ENCODE peak calls at places on chromosomes 13 and 19, in four cellular contexts. M, T, V and F are unnamed samples.

GRCh38 chr19:45099465-45100201 is 6.7 kb downstream of the PPP1R37 start:
- DNase-seq in M (no peak), T (peak), V (no peak), F (no peak)

GRCh38 chr19:5352229-5352763 is 11.7 kb upstream of the PTPRS start:
- DNase-seq in V (no peak), M (no peak), T (no peak), F (no peak)

GRCh38 chr13:44921931-44922758 is 67.1 kb downstream of the NUFIP1 start:
- DNase-seq in T (peak), M (no peak), V (no peak), F (no peak)

GRCh38 chr13:50123862-50124535 is 108.8 kb downstream of the KCNRG start:
- DNase-seq in T (peak), V (peak), M (no peak), F (peak)

GRCh38 chr13:95834134-95834765 is 157.3 kb downstream of the DNAJC3 start:
- DNase-seq in T (peak), V (peak), M (peak), F (peak)

GRCh38 chr19:44718441-44719261 is 19.7 kb downstream of the CEACAM16 start:
- DNase-seq in T (peak), V (no peak), M (no peak), F (no peak)

GRCh38 chr19:19232231-19232630 is 20.5 kb downstream of the NCAN start:
- DNase-seq in M (no peak), V (no peak), T (no peak), F (no peak)

GRCh38 chr19:6357995-6358394 is 3.3 kb upstream of the CLPP start:
- DNase-seq in T (no peak), V (peak), M (no peak), F (no peak)

GRCh38 chr13:73189365-73189764 is 130.6 kb downstream of the KLF5 start:
- DNase-seq in M (no peak), V (no peak), T (no peak), F (no peak)

GRCh38 chr19:43524922-43525835 is 1.8 kb downstream of the ETHE1 start:
- DNase-seq in V (peak), T (peak), M (peak), F (peak)

GRCh38 chr13:62643799-62644484 is 1228.3 kb upstream of the PCDH20 start:
- DNase-seq in V (no peak), M (peak), T (no peak), F (no peak)

GRCh38 chr19:19537321-19538048 is 580 bp upstream of the CILP2 start:
- DNase-seq in T (no peak), V (no peak), M (no peak), F (no peak)

GRCh38 chr19:41426952-41427646 is at the start of gene B3GNT8:
- DNase-seq in T (peak), V (peak), M (no peak), F (peak)

GRCh38 chr19:6297202-6297601 is 17.4 kb upstream of the MLLT1 start:
- DNase-seq in M (no peak), T (no peak), V (no peak), F (no peak)

GRCh38 chr19:38831142-38831605 is 420 bp downstream of the ECH1 start:
- DNase-seq in M (no peak), V (no peak), T (peak), F (no peak)

GRCh38 chr13:99425485-99426341 is 75.6 kb upstream of the TM9SF2 start:
- DNase-seq in T (no peak), M (peak), V (no peak), F (no peak)

GRCh38 chr13:38210928-38211596 is 138.6 kb upstream of the UFM1 start:
- DNase-seq in V (no peak), M (no peak), T (no peak), F (peak)

GRCh38 chr19:1840541-1841115 is 7.7 kb downstream of the REXO1 start:
- DNase-seq in M (no peak), V (peak), T (peak), F (no peak)

GRCh38 chr19:8731428-8732169 is 10.2 kb downstream of the OR2Z1 start:
- DNase-seq in M (no peak), T (no peak), V (peak), F (no peak)

GRCh38 chr13:76792680-76793334 is 93.4 kb downstream of the KCTD12 start:
- DNase-seq in M (no peak), T (no peak), V (no peak), F (no peak)

GRCh38 chr19:48672994-48673393 is at the start of gene NTN5:
- DNase-seq in M (no peak), T (no peak), V (no peak), F (no peak)

GRCh38 chr19:8641908-8642547 is 11.6 kb downstream of the NFILZ start:
- DNase-seq in M (no peak), V (peak), T (peak), F (no peak)

GRCh38 chr13:76948139-76948538 is at the start of gene ACOD1:
- DNase-seq in M (no peak), T (no peak), V (no peak), F (no peak)

GRCh38 chr19:55625004-55625326 is 599 bp upstream of the ZNF784 start:
- DNase-seq in M (no peak), V (peak), T (no peak), F (no peak)

GRCh38 chr19:13366529-13367143 is 139.6 kb downstream of the CACNA1A start:
- DNase-seq in V (peak), M (no peak), T (no peak), F (peak)

GRCh38 chr19:36436531-36436930 is 18.1 kb upstream of the ZFP82 start:
- DNase-seq in V (no peak), M (no peak), T (no peak), F (no peak)

GRCh38 chr13:38350114-38350617 is 515 bp downstream of the UFM1 start:
- DNase-seq in M (no peak), V (peak), T (peak), F (no peak)

GRCh38 chr13:32225494-32225931 is 89.7 kb downstream of the ZAR1L start:
- DNase-seq in T (no peak), V (no peak), M (no peak), F (no peak)

GRCh38 chr19:47493378-47494210 is 9.6 kb upstream of the KPTN start:
- DNase-seq in V (no peak), T (no peak), M (no peak), F (no peak)

GRCh38 chr19:40719414-40719894 is 2.5 kb downstream of the ITPKC start:
- DNase-seq in T (no peak), M (peak), V (no peak), F (no peak)

GRCh38 chr13:112200200-112200599 is 133.3 kb downstream of the SOX1 start:
- DNase-seq in T (no peak), M (no peak), V (no peak), F (no peak)

GRCh38 chr13:42702726-42703125 is 78.7 kb upstream of the FAM216B start:
- DNase-seq in V (no peak), T (no peak), M (no peak), F (no peak)

GRCh38 chr13:105937451-105937850 is 598.0 kb downstream of the EFNB2 start:
- DNase-seq in V (no peak), T (no peak), M (no peak), F (no peak)
- TF ChIP-seq HDAC2 in V (no peak), T (no peak), M (no peak), F (no peak)

DNA sequence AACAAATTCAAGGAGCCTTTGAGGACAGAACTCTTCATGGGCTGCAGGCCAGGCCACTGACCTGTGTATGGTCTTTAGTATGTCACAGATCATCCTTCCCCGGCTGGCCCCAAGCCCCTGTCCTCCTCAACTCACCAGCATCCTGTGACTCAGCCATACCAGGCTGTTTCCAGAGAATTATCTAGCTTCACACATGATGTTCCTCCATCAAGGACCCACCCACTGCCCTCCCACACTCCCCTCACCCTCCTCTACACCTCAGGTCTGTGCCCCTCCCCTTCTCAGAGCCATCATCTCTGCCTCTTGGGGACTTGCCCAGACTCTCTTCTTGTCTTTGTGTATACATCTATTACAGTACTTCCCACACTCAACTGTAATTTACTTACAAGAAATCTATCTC is 14.7 kb downstream of the DCT start:
- DNase-seq in M (no peak), T (no peak), V (no peak), F (no peak)
- TF ChIP-seq SRF in M (no peak), T (no peak), V (no peak), F (no peak)

DNA sequence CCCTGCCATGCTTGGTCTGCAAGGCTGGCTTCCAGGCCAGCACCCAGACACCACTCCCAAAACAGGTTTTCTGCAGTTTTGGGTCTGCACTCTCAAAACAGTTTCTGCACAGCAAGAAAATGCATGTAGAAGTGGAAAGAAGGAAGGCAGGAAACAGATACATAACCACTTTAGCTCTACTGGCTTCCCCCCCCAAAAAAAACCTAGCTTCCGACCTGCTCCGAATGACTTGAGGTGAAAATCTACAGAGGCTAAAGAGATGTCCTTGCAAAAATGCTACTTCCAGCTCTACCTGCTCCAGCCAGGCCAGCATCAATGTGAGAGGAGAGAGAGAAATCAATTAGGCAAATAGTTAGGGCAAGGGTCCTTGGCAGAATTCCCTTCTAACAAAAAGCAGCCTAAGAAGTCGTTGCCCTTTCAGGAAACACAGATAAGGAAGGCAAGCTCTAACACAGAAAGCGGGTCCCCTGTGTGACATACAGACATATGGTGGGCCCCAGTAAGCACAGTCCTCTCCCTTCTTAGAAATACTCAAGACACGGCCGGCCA is 3.4 kb downstream of the C19orf12 start:
- DNase-seq in T (no peak), V (no peak), M (no peak), F (no peak)
- TF ChIP-seq ATF3 in T (no peak), V (no peak), M (no peak), F (no peak)

DNA sequence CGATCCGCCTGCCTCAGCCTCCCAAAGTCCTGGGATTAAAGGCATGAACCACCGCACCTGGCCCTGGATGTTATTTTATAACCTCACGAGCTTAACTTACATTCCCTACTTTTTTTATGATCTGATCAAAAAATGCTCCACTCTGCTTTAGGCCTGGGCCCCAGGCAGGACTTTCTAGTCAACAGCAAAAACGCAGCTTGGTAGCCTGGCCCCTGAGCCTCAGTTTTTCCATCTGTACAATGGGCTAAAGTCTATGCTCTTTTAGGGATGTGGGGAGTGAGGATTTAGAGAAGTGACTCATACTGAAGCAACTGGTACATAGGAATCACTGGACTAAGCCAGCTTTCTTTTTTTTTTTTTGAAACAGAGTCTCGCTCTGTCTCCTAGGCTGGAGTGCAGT is 11.9 kb upstream of the PIK3R2 start:
- DNase-seq in M (no peak), V (no peak), T (no peak), F (no peak)
- TF ChIP-seq HDAC2 in M (no peak), V (peak), T (no peak), F (no peak)

GRCh38 chr13:28071424-28071823 is 29.0 kb downstream of the FLT3 start:
- DNase-seq in M (no peak), V (no peak), T (no peak), F (no peak)
- TF ChIP-seq SRF in M (no peak), V (no peak), T (no peak), F (no peak)

DNA sequence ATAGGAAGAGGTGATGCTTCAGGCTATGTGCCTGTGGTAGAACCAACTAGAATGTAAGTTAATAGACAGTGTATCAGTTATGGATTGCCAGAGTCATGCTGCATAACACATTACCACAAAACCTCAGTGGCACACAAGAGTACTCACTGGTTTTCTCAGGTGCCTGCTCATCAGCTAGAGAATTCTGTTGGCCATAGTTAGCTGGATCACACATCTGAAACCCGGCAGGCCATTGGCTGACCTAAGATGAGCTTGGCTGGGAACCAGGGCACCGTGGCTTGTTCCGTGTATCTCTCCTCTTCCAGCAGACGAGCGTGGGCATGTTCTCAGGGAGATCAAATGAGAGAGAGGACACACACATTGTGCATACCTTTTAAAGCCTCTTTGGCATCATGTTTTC is 76.7 kb downstream of the TEX26 start:
- DNase-seq in T (no peak), M (no peak), V (no peak), F (no peak)
- TF ChIP-seq ATF3 in T (no peak), M (no peak), V (no peak), F (no peak)

DNA sequence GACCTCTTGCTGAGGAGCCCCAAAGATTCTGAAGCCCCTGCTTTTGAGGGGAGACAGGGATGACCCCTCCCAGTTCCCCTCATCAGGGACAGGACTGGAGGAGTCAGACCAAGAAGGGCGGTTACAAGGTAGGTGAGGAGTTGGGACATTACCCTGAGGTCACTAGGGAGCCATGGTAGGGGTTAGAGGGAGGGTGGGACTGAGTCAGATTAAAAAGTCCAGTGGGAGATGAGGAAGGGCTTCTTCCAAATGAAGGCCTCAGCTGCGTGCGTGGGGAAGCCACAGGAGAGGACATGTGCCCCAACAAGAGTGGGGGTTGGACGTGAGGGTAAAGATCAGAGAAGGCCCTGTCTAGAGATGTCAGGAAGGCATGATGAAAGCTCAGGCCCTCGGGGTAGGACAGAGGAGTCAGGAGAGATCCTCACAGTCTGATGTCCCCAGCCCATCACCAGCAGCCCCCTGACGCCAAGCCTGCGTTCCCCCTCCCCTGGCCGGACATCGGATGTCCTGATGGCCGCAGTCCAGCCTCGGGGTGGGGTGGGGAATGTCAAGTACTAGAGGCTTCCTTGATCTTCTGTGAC is 6.4 kb upstream of the MFSD12 start:
- DNase-seq in V (no peak), T (no peak), M (no peak), F (no peak)
- TF ChIP-seq HDAC2 in V (no peak), T (no peak), M (no peak), F (no peak)

GRCh38 chr13:26853272-26853818 is 92.8 kb upstream of the GPR12 start:
- DNase-seq in T (no peak), M (no peak), V (no peak), F (no peak)

GRCh38 chr13:26855921-26856320 is 95.3 kb upstream of the GPR12 start:
- DNase-seq in V (no peak), M (no peak), T (no peak), F (no peak)

DNA sequence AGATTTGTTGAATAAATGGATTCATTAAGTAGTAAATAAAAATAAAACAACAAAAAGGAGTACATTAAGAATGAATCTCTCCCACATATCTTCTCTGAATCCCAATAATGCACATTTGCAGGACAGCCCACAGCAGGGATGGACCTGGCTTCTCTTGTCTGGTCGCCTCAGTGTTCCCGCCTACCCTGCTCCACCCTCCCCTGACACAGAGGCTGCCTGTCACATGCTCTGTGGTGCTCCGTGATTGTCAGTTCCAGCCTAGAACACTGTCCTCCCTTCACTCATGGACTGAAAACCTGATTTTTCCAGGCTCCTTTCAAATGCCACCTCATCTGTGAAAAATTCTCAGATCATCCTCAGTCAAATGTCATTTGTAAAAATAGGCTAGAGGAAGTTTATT is 94.5 kb upstream of the GPR12 start:
- DNase-seq in T (no peak), V (no peak), M (no peak), F (no peak)
- TF ChIP-seq SRF in T (no peak), V (no peak), M (no peak), F (no peak)

GRCh38 chr19:51539821-51540366 is 8.4 kb upstream of the SIGLEC6 start:
- DNase-seq in T (no peak), V (no peak), M (no peak), F (no peak)

GRCh38 chr19:51530616-51531015 is 854 bp downstream of the SIGLEC6 start:
- DNase-seq in M (no peak), T (no peak), V (no peak), F (no peak)

GRCh38 chr19:51531349-51532315 is at the start of gene SIGLEC6:
- DNase-seq in T (no peak), V (no peak), M (peak), F (no peak)

GRCh38 chr19:51535535-51535934 is 4.1 kb upstream of the SIGLEC6 start:
- DNase-seq in M (no peak), V (no peak), T (no peak), F (no peak)
- TF ChIP-seq ATF3 in M (no peak), V (no peak), T (no peak), F (no peak)